ENCODE peak calls at places on chromosomes 3 and 15, in nine cellular contexts. C, S, U, I, E, D, R, F and V are unnamed samples.

GRCh38 chr3:171770689-171771620 is 39.3 kb downstream of the PLD1 start:
- DNase-seq in S (no peak), F (no peak), I (peak; percentile 68), D (no peak), C (no peak), E (peak; percentile 62), R (no peak), U (no peak), V (no peak)

GRCh38 chr15:65519781-65520299 is 2.4 kb upstream of the DPP8 start:
- DNase-seq in F (no peak), E (no peak), R (no peak), C (no peak), D (no peak), U (no peak), I (no peak), S (no peak), V (no peak)

GRCh38 chr3:189584609-189585008 is 46.6 kb upstream of the TP63 start:
- DNase-seq in S (no peak), C (no peak), I (no peak), D (no peak), U (no peak), F (no peak), R (no peak), E (no peak), V (no peak)

GRCh38 chr15:100914876-100915275 is 4.3 kb upstream of the LRRK1 start:
- DNase-seq in S (no peak), U (no peak), C (no peak), E (no peak), D (no peak), R (no peak), F (no peak), I (no peak), V (peak; percentile 4)

GRCh38 chr3:127053979-127054378 is 71.1 kb downstream of the PLXNA1 start:
- DNase-seq in D (no peak), U (peak; percentile 41), E (no peak), I (no peak), F (no peak), S (no peak), C (no peak), R (peak; percentile 37), V (peak; percentile 29)

GRCh38 chr3:124297062-124297980 is 305.4 kb upstream of the ROPN1 start:
- DNase-seq in U (no peak), S (no peak), F (no peak), E (no peak), R (no peak), D (no peak), C (no peak), I (no peak), V (no peak)

GRCh38 chr3:18389108-18389733 is 35.9 kb downstream of the SATB1 start:
- DNase-seq in E (no peak), C (no peak), F (no peak), D (no peak), I (peak; percentile 20), U (no peak), S (no peak), R (no peak), V (no peak)

GRCh38 chr15:75758071-75758872 is 45.6 kb upstream of the CSPG4 start:
- DNase-seq in I (peak; percentile 81), C (peak; percentile 84), D (peak; percentile 50), F (no peak), R (peak; percentile 94), E (peak; percentile 35), S (peak; percentile 55), U (peak; percentile 95), V (peak; percentile 95)

GRCh38 chr3:177679568-177680441 is 482.5 kb upstream of the TBL1XR1 start:
- DNase-seq in C (no peak), U (no peak), S (no peak), R (no peak), I (peak; percentile 36), F (no peak), E (no peak), D (peak; percentile 5), V (no peak)

GRCh38 chr3:132084982-132085381 is 50.2 kb upstream of the CPNE4 start:
- DNase-seq in R (no peak), U (no peak), S (no peak), D (no peak), I (no peak), C (no peak), F (no peak), E (no peak), V (no peak)

GRCh38 chr3:29415824-29416223 is 135.0 kb downstream of the RBMS3 start:
- DNase-seq in R (no peak), E (no peak), S (no peak), U (no peak), D (no peak), I (no peak), F (no peak), C (no peak), V (no peak)

GRCh38 chr3:23241256-23241655 is 38.1 kb downstream of the UBE2E2 start:
- DNase-seq in S (no peak), U (no peak), C (no peak), F (no peak), I (no peak), D (no peak), R (no peak), E (no peak), V (no peak)

GRCh38 chr3:197472151-197472550 is 83.6 kb downstream of the BDH1 start:
- DNase-seq in E (no peak), R (no peak), F (no peak), S (no peak), D (no peak), C (no peak), I (no peak), U (no peak), V (no peak)

GRCh38 chr3:151751161-151751560 is 17.4 kb downstream of the AADACL2 start:
- DNase-seq in I (peak; percentile 89), S (no peak), R (no peak), F (no peak), E (peak; percentile 57), U (no peak), D (no peak), C (no peak), V (no peak)

GRCh38 chr15:40338921-40339620 is 1.7 kb downstream of the CCDC9B start:
- DNase-seq in R (peak; percentile 63), E (peak; percentile 42), S (no peak), F (no peak), C (no peak), I (peak; percentile 94), U (peak; percentile 89), D (no peak), V (peak; percentile 81)

GRCh38 chr3:29644261-29644660 is 363.4 kb downstream of the RBMS3 start:
- DNase-seq in U (no peak), F (no peak), C (no peak), S (no peak), D (no peak), E (peak; percentile 61), I (peak; percentile 94), R (no peak), V (no peak)

GRCh38 chr15:33111051-33111451 is 83.5 kb downstream of the FMN1 start:
- DNase-seq in F (no peak), U (no peak), I (no peak), D (no peak), S (no peak), R (no peak), C (no peak), E (no peak), V (no peak)

GRCh38 chr15:52247032-52247431 is 48.6 kb downstream of the MYO5C start:
- DNase-seq in I (peak; percentile 69), C (no peak), F (no peak), D (no peak), E (peak; percentile 96), R (no peak), U (no peak), S (no peak), V (no peak)

GRCh38 chr15:79332824-79333510 is 22.1 kb downstream of the TMED3 start:
- DNase-seq in U (no peak), D (no peak), I (no peak), F (no peak), R (no peak), S (no peak), E (no peak), C (no peak), V (no peak)

GRCh38 chr15:43414196-43414595 is 43.3 kb downstream of the TUBGCP4 start:
- DNase-seq in F (no peak), U (no peak), I (peak; percentile 9), C (no peak), S (no peak), R (no peak), E (no peak), D (no peak), V (no peak)

GRCh38 chr3:180390313-180390712 is 211.7 kb upstream of the TTC14 start:
- DNase-seq in I (no peak), F (no peak), U (no peak), S (no peak), R (no peak), D (no peak), E (no peak), C (no peak), V (no peak)

GRCh38 chr3:97687734-97688133 is 76.8 kb upstream of the ARL6 start:
- DNase-seq in I (no peak), D (no peak), U (no peak), E (no peak), F (no peak), S (no peak), C (no peak), R (no peak), V (no peak)

GRCh38 chr3:179653777-179654117 is 907 bp downstream of the USP13 start:
- DNase-seq in I (no peak), D (no peak), U (peak; percentile 76), E (no peak), C (no peak), R (peak; percentile 47), S (no peak), F (no peak), V (no peak)

GRCh38 chr15:66714543-66714981 is 12.5 kb downstream of the SMAD6 start:
- DNase-seq in I (peak; percentile 65), F (no peak), C (no peak), E (no peak), S (no peak), R (no peak), U (no peak), D (no peak), V (no peak)

GRCh38 chr15:94416829-94417228 is 185.5 kb downstream of the MCTP2 start:
- DNase-seq in R (no peak), S (no peak), U (no peak), D (no peak), C (no peak), F (no peak), I (no peak), E (no peak), V (no peak)

GRCh38 chr15:64740361-64741170 is 34.8 kb downstream of the RBPMS2 start:
- DNase-seq in U (no peak), S (no peak), E (no peak), I (peak; percentile 54), F (no peak), D (no peak), C (no peak), R (peak; percentile 83), V (peak; percentile 83)

GRCh38 chr15:48397841-48398240 is 66.6 kb downstream of the DUT start:
- DNase-seq in C (no peak), U (peak; percentile 82), F (no peak), S (no peak), R (peak; percentile 88), E (no peak), D (no peak), I (no peak), V (peak; percentile 74)

GRCh38 chr15:80991446-80991845 is 1.8 kb upstream of the MESD start:
- DNase-seq in U (no peak), S (no peak), F (no peak), C (no peak), I (peak; percentile 75), D (no peak), E (no peak), R (peak; percentile 73), V (no peak)

GRCh38 chr3:150303776-150304175 is 104.3 kb upstream of the TSC22D2 start:
- DNase-seq in U (no peak), R (no peak), F (no peak), I (no peak), D (no peak), C (no peak), E (no peak), S (no peak), V (no peak)

GRCh38 chr3:159548675-159549335 is 439.8 kb upstream of the IL12A start:
- DNase-seq in C (no peak), I (no peak), S (no peak), U (no peak), R (no peak), F (no peak), E (no peak), D (no peak), V (no peak)

GRCh38 chr3:129625071-129625874 is 18.8 kb upstream of the PLXND1 start:
- DNase-seq in D (no peak), U (no peak), S (no peak), C (no peak), F (no peak), I (no peak), E (no peak), R (no peak), V (peak; percentile 78)